ENCODE peak calls at places on chromosomes 16 and 17, in nine cellular contexts. Z is mammary epithelial cell; K is GM23338; W is OCI-LY7; I is fibroblast of mammary gland; N is CD4-positive, alpha-beta T cell; E is hepatocyte; G is A549; B is CD8-positive, alpha-beta T cell. X is an unnamed sample.

GRCh38 chr16:66116163-66116792 is 250.2 kb upstream of the CDH5 start:
- DNase-seq in I (peak; percentile 68), Z (peak; percentile 23), N (no peak), W (no peak), K (no peak), G (no peak), B (no peak), E (no peak), X (no peak)

GRCh38 chr17:39152134-39152884 is 872 bp upstream of the PLXDC1 start:
- DNase-seq in W (no peak), E (peak; percentile 54), I (no peak), Z (no peak), N (peak; percentile 22), K (no peak), G (no peak), B (peak; percentile 35), X (no peak)

GRCh38 chr17:81391964-81392908 is 3.0 kb upstream of the BAHCC1 start:
- DNase-seq in I (peak; percentile 60), E (peak; percentile 68), G (no peak), N (no peak), W (no peak), Z (no peak), K (peak; percentile 42), B (no peak), X (no peak)

GRCh38 chr16:67529639-67530012 is 997 bp downstream of the RIPOR1 start:
- DNase-seq in Z (peak; percentile 25), G (no peak), W (peak; percentile 16), B (no peak), K (peak; percentile 44), N (no peak), I (peak; percentile 36), E (no peak), X (no peak)

GRCh38 chr17:42613699-42614295 is 4.3 kb downstream of the TUBG1 start:
- DNase-seq in E (no peak), B (no peak), N (no peak), W (no peak), I (no peak), Z (no peak), G (no peak), K (no peak), X (no peak)

GRCh38 chr17:69596141-69596540 is 181.6 kb downstream of the MAP2K6 start:
- DNase-seq in B (no peak), K (no peak), W (no peak), Z (no peak), N (no peak), E (no peak), I (no peak), G (no peak), X (no peak)

GRCh38 chr17:18040287-18040858 is 1.2 kb downstream of the GID4 start:
- DNase-seq in N (no peak), W (peak; percentile 12), I (no peak), E (no peak), B (no peak), K (no peak), G (no peak), Z (no peak), X (no peak)

GRCh38 chr17:67421869-67422273 is 44.8 kb downstream of the PITPNC1 start:
- DNase-seq in K (peak; percentile 24), Z (peak; percentile 100), E (no peak), B (peak; percentile 54), I (peak; percentile 99), W (no peak), N (peak; percentile 61), G (peak; percentile 95), X (peak; percentile 73)

GRCh38 chr17:1170739-1171138 is 9.0 kb downstream of the ABR start:
- DNase-seq in N (no peak), G (no peak), Z (no peak), E (no peak), W (no peak), K (peak; percentile 56), B (no peak), I (no peak), X (no peak)

GRCh38 chr16:1113489-1113888 is 17.4 kb upstream of the C1QTNF8 start:
- DNase-seq in Z (no peak), E (no peak), N (no peak), K (no peak), G (no peak), I (no peak), B (no peak), W (no peak), X (no peak)

GRCh38 chr16:69942099-69942491 is 9.0 kb upstream of the CLEC18A start:
- DNase-seq in Z (no peak), E (no peak), W (no peak), G (no peak), I (no peak), B (no peak), K (no peak), N (no peak), X (no peak)

GRCh38 chr16:86508028-86508946 is 2.0 kb upstream of the FOXF1 start:
- DNase-seq in I (no peak), Z (peak; percentile 39), W (no peak), N (no peak), E (no peak), K (peak; percentile 70), G (peak; percentile 25), B (no peak), X (no peak)

GRCh38 chr16:30370444-30371247 is at the start of gene TBC1D10B:
- DNase-seq in K (peak; percentile 100), I (peak; percentile 100), Z (peak; percentile 100), G (peak; percentile 100), W (peak; percentile 100), B (peak; percentile 99), E (peak; percentile 99), N (peak; percentile 99), X (peak; percentile 100)
- TF ChIP-seq CTCF in K (peak; percentile 26), I (no peak), Z (no peak), G (no peak), W (peak; percentile 56), B (no peak), E (no peak), N (peak; percentile 27), X (no peak)

GRCh38 chr17:21218831-21219380 is 4.9 kb upstream of the TMEM11 start:
- DNase-seq in K (no peak), E (no peak), B (no peak), N (no peak), I (no peak), Z (no peak), W (no peak), G (no peak), X (no peak)

GRCh38 chr17:21217346-21217745 is 3.4 kb upstream of the TMEM11 start:
- DNase-seq in K (no peak), G (no peak), W (no peak), B (no peak), E (no peak), N (no peak), I (no peak), Z (no peak), X (no peak)

GRCh38 chr17:21215935-21216334 is 2.0 kb upstream of the TMEM11 start:
- DNase-seq in G (no peak), I (peak; percentile 38), K (no peak), Z (no peak), W (no peak), E (peak; percentile 41), B (no peak), N (no peak), X (no peak)

GRCh38 chr17:21214777-21215541 is 998 bp upstream of the TMEM11 start:
- DNase-seq in B (no peak), K (peak; percentile 73), Z (peak; percentile 27), I (peak; percentile 25), E (peak; percentile 44), W (peak; percentile 33), G (no peak), N (no peak), X (no peak)

GRCh38 chr17:21218101-21218500 is 4.1 kb upstream of the TMEM11 start:
- DNase-seq in W (no peak), B (no peak), K (peak; percentile 79), I (no peak), N (no peak), E (no peak), G (no peak), Z (no peak), X (no peak)
- TF ChIP-seq CTCF in W (peak; percentile 37), B (no peak), K (peak; percentile 36), I (no peak), N (no peak), E (no peak), G (no peak), Z (no peak), X (no peak)

GRCh38 chr16:7443966-7444365 is 111.3 kb downstream of the RBFOX1 start:
- DNase-seq in K (no peak), I (no peak), E (no peak), G (no peak), Z (no peak), W (no peak), N (no peak), B (no peak), X (no peak)

GRCh38 chr16:7452090-7452489 is 119.4 kb downstream of the RBFOX1 start:
- DNase-seq in Z (no peak), N (no peak), G (no peak), W (no peak), I (no peak), E (no peak), B (no peak), K (no peak), X (no peak)

GRCh38 chr16:7449808-7450207 is 117.2 kb downstream of the RBFOX1 start:
- DNase-seq in B (no peak), W (no peak), E (no peak), K (no peak), N (no peak), Z (no peak), I (no peak), G (no peak), X (no peak)

DNA sequence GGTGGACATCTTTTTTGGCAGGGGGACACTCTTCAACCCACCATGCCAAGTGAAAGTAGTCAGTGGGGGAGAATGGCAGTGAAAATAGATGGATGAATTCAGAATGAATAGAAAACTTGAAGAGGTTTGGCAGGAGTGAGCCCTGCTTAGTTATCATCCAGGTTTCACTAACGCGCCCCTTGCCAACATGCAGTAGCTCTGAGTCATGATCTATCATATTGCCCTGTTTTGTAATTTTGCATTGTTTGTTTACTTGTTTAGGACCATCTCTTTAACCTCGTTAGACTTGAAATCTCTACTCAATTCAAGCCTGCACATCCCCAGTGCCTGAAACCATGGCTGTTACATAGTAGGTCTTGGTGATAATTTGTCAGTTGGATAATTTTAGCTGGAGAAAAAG is 116.7 kb downstream of the RBFOX1 start:
- DNase-seq in G (no peak), E (no peak), Z (no peak), I (no peak), K (no peak), W (no peak), N (no peak), B (no peak), X (no peak)
- TF ChIP-seq CTCF in G (no peak), E (no peak), Z (no peak), I (no peak), K (no peak), W (no peak), N (no peak), B (no peak), X (no peak)

DNA sequence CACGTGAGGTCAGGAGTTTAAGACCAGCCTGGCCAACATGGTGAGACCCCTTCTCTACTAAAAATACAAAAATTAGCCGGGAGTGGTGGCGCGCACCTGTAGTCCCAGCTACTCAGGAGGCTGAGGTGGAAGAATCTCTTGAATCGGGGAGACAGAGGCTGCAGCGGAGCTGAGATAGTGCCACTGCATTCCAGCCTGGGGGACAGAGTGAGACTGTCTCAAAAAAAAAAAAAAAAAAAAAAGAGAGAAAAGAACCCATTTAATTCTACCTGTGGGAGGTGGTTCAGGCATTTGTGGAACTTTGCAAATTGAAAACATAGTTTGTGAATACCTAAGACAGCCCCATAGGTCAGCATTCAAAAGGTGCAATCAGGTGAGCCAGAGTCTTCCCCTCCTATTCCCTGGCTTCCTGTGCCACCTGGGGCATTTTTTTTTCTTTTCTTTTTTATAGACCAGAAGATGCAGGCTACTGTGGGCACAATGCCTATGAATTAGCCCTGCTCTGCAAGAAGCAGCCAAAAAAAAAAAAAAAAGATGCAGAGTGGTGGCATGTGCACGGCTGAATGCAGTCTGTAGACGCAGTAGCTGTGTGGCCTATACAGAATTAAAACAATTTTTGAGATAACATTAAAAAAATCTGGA is 9.1 kb upstream of the SOCS3 start:
- DNase-seq in Z (no peak), B (no peak), W (no peak), G (no peak), I (no peak), N (no peak), K (peak; percentile 73), E (no peak), X (no peak)
- TF ChIP-seq CTCF in Z (no peak), B (no peak), W (no peak), G (no peak), I (no peak), N (no peak), K (no peak), E (no peak), X (no peak)